ENCODE peak calls at places on chromosome 10, in four cellular contexts. F is IMR-90, E is HepG2, M is K562. Y is an unnamed sample.

GRCh38 chr10:124697443-124697836 is 46.7 kb downstream of the FAM53B start:
- DNase-seq in F (no peak), E (no peak), M (no peak), Y (no peak)

GRCh38 chr10:14534152-14534551 is 203.4 kb upstream of the FRMD4A start:
- DNase-seq in F (no peak), M (no peak), E (no peak), Y (no peak)

GRCh38 chr10:4981722-4982471 is 18.7 kb downstream of the AKR1C1 start:
- DNase-seq in E (peak; percentile 79), M (peak; percentile 93), F (peak; percentile 37), Y (no peak)

GRCh38 chr10:117535045-117535751 is 7.3 kb upstream of the EMX2 start:
- DNase-seq in F (no peak), M (no peak), E (no peak), Y (no peak)

GRCh38 chr10:16989826-16990293 is 139.8 kb downstream of the CUBN start:
- DNase-seq in E (no peak), F (no peak), M (no peak), Y (no peak)

GRCh38 chr10:89518108-89518507 is 17.3 kb downstream of the SLC16A12 start:
- DNase-seq in F (no peak), E (no peak), M (no peak), Y (no peak)

GRCh38 chr10:49177391-49178355 is 10.5 kb downstream of the TMEM273 start:
- DNase-seq in M (peak; percentile 88), E (peak; percentile 13), F (peak; percentile 96), Y (peak; percentile 12)

GRCh38 chr10:114616103-114616502 is 42.0 kb downstream of the ABLIM1 start:
- DNase-seq in F (no peak), M (no peak), E (no peak), Y (no peak)

GRCh38 chr10:129861776-129862530 is 102.1 kb downstream of the EBF3 start:
- DNase-seq in F (no peak), M (no peak), E (no peak), Y (no peak)

GRCh38 chr10:126272526-126272925 is 115.8 kb downstream of the ADAM12 start:
- DNase-seq in F (no peak), E (no peak), M (no peak), Y (no peak)

GRCh38 chr10:68684413-68684812 is 36.6 kb upstream of the CCAR1 start:
- DNase-seq in M (no peak), E (no peak), F (no peak), Y (no peak)

GRCh38 chr10:102644066-102644645 is at the start of gene TRIM8:
- DNase-seq in M (peak; percentile 62), E (peak; percentile 55), F (no peak), Y (peak; percentile 61)

GRCh38 chr10:112958275-112958995 is 8.4 kb downstream of the TCF7L2 start:
- DNase-seq in F (peak; percentile 97), M (no peak), E (no peak), Y (no peak)

GRCh38 chr10:13890617-13891541 is 304.1 kb downstream of the PRPF18 start:
- DNase-seq in F (peak; percentile 52), M (no peak), E (no peak), Y (no peak)

GRCh38 chr10:92184977-92185376 is 105.9 kb downstream of the CPEB3 start:
- DNase-seq in M (no peak), F (no peak), E (no peak), Y (no peak)

GRCh38 chr10:26269754-26270153 is 53.2 kb downstream of the GAD2 start:
- DNase-seq in F (no peak), M (peak; percentile 29), E (peak; percentile 38), Y (peak; percentile 43)

GRCh38 chr10:84265378-84265777 is 20.5 kb downstream of the RGR start:
- DNase-seq in F (no peak), M (no peak), E (no peak), Y (no peak)

GRCh38 chr10:22250897-22251605 is 33.2 kb upstream of the EBLN1 start:
- DNase-seq in F (no peak), E (no peak), M (no peak), Y (no peak)

GRCh38 chr10:27804136-27804535 is 58.5 kb upstream of the MKX start:
- DNase-seq in M (no peak), E (no peak), F (no peak), Y (no peak)

GRCh38 chr10:12391191-12391590 is 41.8 kb downstream of the CAMK1D start:
- DNase-seq in E (no peak), M (no peak), F (no peak), Y (no peak)

GRCh38 chr10:23095966-23096813 is 811 bp downstream of the MSRB2 start:
- DNase-seq in F (peak; percentile 58), E (peak; percentile 6), M (peak; percentile 39), Y (peak; percentile 34)

GRCh38 chr10:49052069-49052468 is 63.3 kb downstream of the VSTM4 start:
- DNase-seq in F (no peak), E (no peak), M (no peak), Y (no peak)

GRCh38 chr10:28592953-28593352 is 60.0 kb downstream of the WAC start:
- DNase-seq in F (peak; percentile 88), E (peak; percentile 16), M (peak; percentile 16), Y (peak; percentile 61)

GRCh38 chr10:118080817-118081216 is 34.1 kb upstream of the RAB11FIP2 start:
- DNase-seq in E (no peak), F (no peak), M (no peak), Y (no peak)

GRCh38 chr10:49158915-49159314 is 25.1 kb upstream of the FAM170B start:
- DNase-seq in F (peak; percentile 40), E (no peak), M (no peak), Y (no peak)

GRCh38 chr10:3805791-3806381 is 20.9 kb upstream of the KLF6 start:
- DNase-seq in M (peak; percentile 79), F (peak; percentile 77), E (no peak), Y (peak; percentile 67)

GRCh38 chr10:132442636-132443035 is 45.6 kb downstream of the PWWP2B start:
- DNase-seq in E (no peak), M (no peak), F (no peak), Y (no peak)

GRCh38 chr10:132445516-132446194 is 48.7 kb downstream of the PWWP2B start:
- DNase-seq in E (no peak), M (no peak), F (no peak), Y (no peak)

GRCh38 chr10:132444877-132445351 is 47.9 kb downstream of the PWWP2B start:
- DNase-seq in E (no peak), F (no peak), M (no peak), Y (no peak)

GRCh38 chr10:132443605-132443997 is 46.6 kb downstream of the PWWP2B start:
- DNase-seq in F (peak; percentile 46), M (peak; percentile 68), E (no peak), Y (no peak)

DNA sequence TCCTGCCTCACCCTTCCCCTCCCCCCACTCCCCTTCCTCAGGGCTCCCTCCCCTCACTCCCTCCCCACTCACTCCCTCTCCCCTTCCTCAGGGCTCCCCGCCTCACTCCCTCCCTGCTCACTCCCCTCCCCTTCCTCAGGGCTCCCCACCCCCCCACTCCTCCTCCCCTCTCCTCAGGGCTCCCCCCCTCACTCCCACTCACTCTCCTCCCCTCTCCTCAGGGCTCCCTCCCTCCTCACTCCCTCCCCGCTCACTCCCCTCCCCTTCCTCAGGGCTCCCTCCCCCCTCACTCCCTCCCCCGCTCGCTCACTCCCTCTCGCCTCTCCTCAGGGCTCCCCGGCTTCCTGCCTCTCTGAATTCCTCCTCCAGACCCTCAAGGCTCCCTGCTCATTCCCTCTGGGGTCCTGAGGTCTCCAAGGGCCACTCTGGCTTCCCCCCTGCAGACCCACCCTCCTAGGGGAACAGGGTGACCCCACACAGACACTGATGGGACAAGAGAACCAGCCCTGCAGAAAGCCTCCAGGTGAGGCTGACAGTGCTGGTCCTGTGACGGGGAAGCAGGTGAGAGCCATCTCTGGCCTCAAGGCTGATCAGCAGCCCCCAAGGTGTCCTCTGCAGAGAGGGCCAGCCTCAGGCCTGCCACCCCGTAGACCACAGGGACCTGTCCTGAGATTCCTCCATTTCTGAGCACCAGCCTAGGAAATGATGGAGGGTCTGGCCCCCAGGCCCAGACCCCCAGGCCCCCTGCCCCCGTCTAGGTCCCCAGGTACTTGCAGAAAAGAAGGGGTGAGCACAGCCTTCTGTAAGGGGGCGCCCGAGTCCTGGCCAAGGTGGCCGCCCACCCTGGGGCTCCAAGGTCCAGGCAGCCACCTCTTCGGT is 47.2 kb downstream of the PWWP2B start:
- DNase-seq in F (no peak), E (no peak), M (peak; percentile 83), Y (no peak)
- H3K27ac ChIP-seq in F (no peak overlapping the region), E (no peak overlapping the region), M (peak overlapping the region; percentile 53), Y (peak overlapping the region; percentile 99)

GRCh38 chr10:72328829-72329204 is 25.9 kb downstream of the DNAJB12 start:
- DNase-seq in F (no peak), M (no peak), E (no peak), Y (no peak)
- TF ChIP-seq MAZ in F (no peak), M (no peak), E (no peak), Y (no peak)

GRCh38 chr10:18264466-18264865 is 124.2 kb downstream of the CACNB2 start:
- DNase-seq in E (no peak), F (no peak), M (no peak), Y (no peak)

GRCh38 chr10:18261660-18262292 is 121.6 kb downstream of the CACNB2 start:
- DNase-seq in M (no peak), F (no peak), E (peak; percentile 18), Y (no peak)

GRCh38 chr10:18254692-18255091 is 114.5 kb downstream of the CACNB2 start:
- DNase-seq in E (no peak), F (no peak), M (no peak), Y (no peak)

GRCh38 chr10:18261063-18261462 is 120.8 kb downstream of the CACNB2 start:
- DNase-seq in M (no peak), F (no peak), E (no peak), Y (no peak)

GRCh38 chr10:18260308-18260971 is 120.2 kb downstream of the CACNB2 start:
- DNase-seq in E (no peak), M (no peak), F (peak; percentile 6), Y (no peak)
- H3K27ac ChIP-seq in E (no peak overlapping the region), M (no peak overlapping the region), F (no peak overlapping the region), Y (no peak overlapping the region)

GRCh38 chr10:52488606-52489485 is 174.8 kb downstream of the DKK1 start:
- DNase-seq in E (peak; percentile 46), M (peak; percentile 8), F (peak; percentile 61), Y (no peak)
- TF ChIP-seq MAZ in E (no peak), M (no peak), F (no peak), Y (no peak)

DNA sequence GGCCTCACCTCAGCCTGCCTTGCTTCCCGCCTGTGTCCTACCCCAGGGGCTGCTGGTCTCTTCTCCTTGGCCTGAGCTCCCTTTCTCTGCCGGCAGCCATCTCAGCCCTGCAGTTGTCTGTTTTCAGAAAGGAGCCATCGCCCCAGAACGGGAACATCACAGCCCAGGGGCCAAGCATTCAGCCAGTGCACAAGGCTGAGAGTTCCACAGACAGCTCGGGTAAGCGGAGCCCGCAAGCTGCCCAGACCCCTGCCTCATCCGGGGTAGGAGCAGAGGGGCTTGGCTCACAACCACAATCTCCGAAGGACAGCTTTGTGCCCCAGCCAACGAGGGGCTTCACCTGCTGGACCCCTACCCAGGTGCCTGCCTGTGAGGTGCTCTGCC is 5.3 kb upstream of the DEPP1 start:
- DNase-seq in F (no peak), E (no peak), M (no peak), Y (no peak)
- H3K27ac ChIP-seq in F (peak overlapping the region; percentile 75), E (no peak overlapping the region), M (no peak overlapping the region), Y (no peak overlapping the region)

GRCh38 chr10:30625110-30625509 is 4.4 kb downstream of the LYZL2 start:
- DNase-seq in E (no peak), F (peak; percentile 60), M (no peak), Y (no peak)
- TF ChIP-seq MAZ in E (no peak), F (no peak), M (no peak), Y (no peak)

Y was measured in A549.